ENCODE peak calls at places on chromosome 11, in five cellular contexts. R, O, W, P and M are unnamed samples. For H3K4me1, the result is how much of the 10 kb centered on the place peaks cover.

GRCh38 chr11:65434667-65435179 is 12.1 kb downstream of the NEAT1 start:
- DNase-seq in W (no peak), R (no peak), P (no peak), O (no peak), M (no peak)

GRCh38 chr11:46930089-46930488 is 6.5 kb upstream of the CSTPP1 start:
- DNase-seq in R (no peak), W (no peak), P (no peak), O (no peak), M (no peak)

GRCh38 chr11:59997800-59998199 is 19.2 kb upstream of the OOSP4B start:
- DNase-seq in W (no peak), R (no peak), O (no peak), P (no peak), M (no peak)

GRCh38 chr11:123060265-123061000 is 1.5 kb downstream of the HSPA8 start:
- DNase-seq in P (no peak), R (no peak), O (no peak), W (no peak), M (no peak)

GRCh38 chr11:67667490-67668190 is 6.8 kb downstream of the ALDH3B2 start:
- DNase-seq in R (peak), O (no peak), W (no peak), P (no peak), M (no peak)

GRCh38 chr11:119065369-119065768 is 2.2 kb upstream of the VPS11 start:
- DNase-seq in W (no peak), P (no peak), O (no peak), R (no peak), M (peak)

GRCh38 chr11:29018631-29019030 is 910.4 kb downstream of the METTL15 start:
- DNase-seq in O (no peak), P (no peak), W (no peak), R (no peak), M (no peak)

GRCh38 chr11:103055174-103055890 is 36.6 kb downstream of the DCUN1D5 start:
- DNase-seq in O (no peak), R (no peak), P (no peak), W (no peak), M (no peak)

GRCh38 chr11:23605001-23605400 is 744.7 kb upstream of the CCDC179 start:
- DNase-seq in P (no peak), O (no peak), R (no peak), W (no peak), M (no peak)

GRCh38 chr11:58905716-58906547 is 33.4 kb upstream of the GLYATL1 start:
- DNase-seq in R (peak), W (no peak), P (no peak), O (peak), M (no peak)

GRCh38 chr11:57667065-57667714 is 724 bp upstream of the ZDHHC5 start:
- DNase-seq in W (peak), P (peak), O (peak), R (peak), M (peak)

GRCh38 chr11:68980776-68981065 is at the start of gene MRGPRD:
- DNase-seq in W (no peak), O (no peak), P (no peak), R (no peak), M (no peak)

GRCh38 chr11:113082501-113082900 is 121.3 kb downstream of the NCAM1 start:
- DNase-seq in P (no peak), O (no peak), W (no peak), R (no peak), M (no peak)

GRCh38 chr11:128584253-128584652 is 3.1 kb downstream of the ETS1 start:
- DNase-seq in P (no peak), R (no peak), O (no peak), W (no peak), M (no peak)

GRCh38 chr11:132803436-132803835 is 728.9 kb downstream of the OPCML start:
- DNase-seq in O (no peak), R (no peak), W (no peak), P (no peak), M (no peak)

GRCh38 chr11:96486890-96487633 is 97.2 kb downstream of the JRKL start:
- DNase-seq in W (no peak), R (no peak), P (no peak), O (no peak), M (peak)

GRCh38 chr11:69840371-69841169 is 21.4 kb upstream of the FGF3 start:
- DNase-seq in O (no peak), R (peak), P (no peak), W (peak), M (no peak)

GRCh38 chr11:73982595-73982989 is at the start of gene UCP2:
- DNase-seq in R (peak), W (peak), P (peak), O (peak), M (peak)

GRCh38 chr11:82792822-82793569 is 59.3 kb upstream of the FAM181B start:
- DNase-seq in W (no peak), R (no peak), O (no peak), P (no peak), M (no peak)

GRCh38 chr11:125374398-125374797 is 121.7 kb downstream of the FEZ1 start:
- DNase-seq in O (no peak), P (no peak), W (no peak), R (no peak), M (no peak)
- H3K4me1 ChIP-seq in O (under half), P (under half), W (under half), R (under half), M (under half)

GRCh38 chr11:10864688-10865087 is 6.8 kb upstream of the ZBED5 start:
- DNase-seq in W (no peak), O (no peak), R (no peak), P (no peak), M (no peak)
- TF ChIP-seq CTCF in W (no peak), O (no peak), R (no peak), P (no peak), M (no peak)

DNA sequence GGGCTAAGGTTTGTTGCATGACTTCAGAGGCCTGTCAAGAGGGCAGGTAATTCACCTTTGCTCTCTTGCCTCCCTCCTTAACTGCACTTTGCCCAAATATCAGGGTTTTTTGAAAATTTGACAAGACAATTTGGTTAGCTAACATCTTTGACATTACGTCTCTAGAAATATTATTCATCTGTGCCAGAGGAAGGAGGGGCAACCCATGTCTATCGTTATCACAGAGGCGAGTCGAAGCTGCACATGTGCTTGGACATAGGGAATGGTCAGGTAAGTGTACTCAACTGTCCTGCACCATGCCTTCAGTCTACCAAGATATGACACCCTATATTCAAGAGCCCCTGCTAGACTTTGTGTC is 3.7 kb downstream of the AKIP1 start:
- DNase-seq in O (no peak), R (no peak), W (no peak), P (no peak), M (no peak)
- H3K4me3 ChIP-seq in O (peak), R (no peak), W (peak), P (peak), M (no peak)

DNA sequence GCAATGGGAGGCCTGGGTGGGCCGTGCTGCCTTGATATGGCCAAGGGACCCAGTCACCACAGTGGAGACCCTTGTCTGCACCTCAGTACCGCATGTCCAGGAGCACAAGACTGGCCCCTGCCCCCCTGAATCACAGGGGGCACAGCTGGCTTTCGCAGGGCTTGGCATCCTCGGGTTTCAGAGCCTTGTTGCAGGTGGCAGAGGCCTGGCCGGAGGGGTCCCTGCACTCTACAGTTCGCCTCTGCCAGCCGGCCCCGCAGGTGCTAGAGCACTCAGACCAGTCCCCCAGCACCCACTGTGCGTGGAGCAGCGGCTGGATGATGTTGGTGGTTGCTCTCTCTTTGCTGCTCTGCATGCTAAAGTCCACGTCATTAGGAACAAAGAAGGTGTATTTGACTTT is 23.0 kb downstream of the ADAMTS8 start:
- DNase-seq in P (no peak), R (no peak), O (no peak), W (no peak), M (no peak)
- H3K4me1 ChIP-seq in P (under half), R (under half), O (under half), W (under half), M (under half)

DNA sequence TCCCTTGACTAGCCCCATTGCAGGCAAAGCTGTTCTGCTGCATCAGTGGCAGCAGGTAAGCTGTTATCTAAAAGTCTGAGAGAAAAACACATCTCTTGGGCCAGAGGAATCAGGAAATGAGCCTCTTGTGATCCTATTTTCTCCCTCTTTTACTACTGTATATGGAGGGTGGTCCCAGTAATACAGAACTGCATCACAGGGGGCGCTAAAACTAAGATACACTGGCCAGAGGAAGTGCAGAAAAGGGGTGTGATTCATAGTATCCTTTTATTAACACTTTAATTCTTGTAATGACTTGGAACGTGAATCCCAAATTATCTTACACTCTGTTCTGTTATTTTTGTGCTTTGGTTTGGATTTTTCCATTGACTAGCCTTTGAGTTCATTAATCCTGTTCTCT is 8.8 kb upstream of the MED17 start:
- DNase-seq in O (no peak), R (no peak), W (no peak), P (no peak), M (no peak)
- TF ChIP-seq CTCF in O (no peak), R (no peak), W (no peak), P (no peak), M (no peak)

GRCh38 chr11:11659567-11660341 is 37.9 kb upstream of the GALNT18 start:
- DNase-seq in O (no peak), R (no peak), W (no peak), P (no peak), M (no peak)

GRCh38 chr11:11663907-11664306 is 42.1 kb upstream of the GALNT18 start:
- DNase-seq in P (no peak), O (no peak), W (no peak), R (no peak), M (no peak)

GRCh38 chr11:11662578-11662977 is 40.8 kb upstream of the GALNT18 start:
- DNase-seq in W (no peak), P (no peak), R (no peak), O (no peak), M (no peak)

GRCh38 chr11:11660351-11660750 is 38.5 kb upstream of the GALNT18 start:
- DNase-seq in R (no peak), O (no peak), W (no peak), P (no peak), M (no peak)

GRCh38 chr11:11661356-11662040 is 39.7 kb upstream of the GALNT18 start:
- DNase-seq in P (no peak), R (no peak), W (no peak), O (no peak), M (no peak)
- H3K4me3 ChIP-seq in P (no peak), R (no peak), W (no peak), O (no peak), M (no peak)

DNA sequence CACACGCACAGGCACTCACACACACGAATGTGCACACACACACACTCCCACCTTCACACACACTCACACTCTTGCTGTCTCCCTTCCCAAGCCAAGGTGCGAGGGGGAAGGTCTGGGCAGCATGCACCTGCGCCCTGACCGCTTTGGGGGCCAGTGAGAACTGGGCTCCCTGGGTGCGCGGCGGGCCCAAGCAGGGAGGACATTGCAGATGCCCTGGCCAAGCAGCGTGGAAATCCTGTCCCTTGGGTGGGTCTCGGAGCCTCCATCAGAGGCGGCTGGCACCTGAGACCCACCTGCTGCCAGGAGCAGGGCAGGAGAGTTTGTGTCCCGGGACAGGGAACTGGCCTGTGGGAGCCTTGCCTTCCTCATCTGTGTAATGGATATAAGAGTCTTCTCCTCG is 3.3 kb downstream of the CD81 start:
- DNase-seq in W (no peak), P (no peak), R (peak), O (peak), M (no peak)
- H3K4me1 ChIP-seq in W (half or more), P (half or more), R (under half), O (half or more), M (under half)

DNA sequence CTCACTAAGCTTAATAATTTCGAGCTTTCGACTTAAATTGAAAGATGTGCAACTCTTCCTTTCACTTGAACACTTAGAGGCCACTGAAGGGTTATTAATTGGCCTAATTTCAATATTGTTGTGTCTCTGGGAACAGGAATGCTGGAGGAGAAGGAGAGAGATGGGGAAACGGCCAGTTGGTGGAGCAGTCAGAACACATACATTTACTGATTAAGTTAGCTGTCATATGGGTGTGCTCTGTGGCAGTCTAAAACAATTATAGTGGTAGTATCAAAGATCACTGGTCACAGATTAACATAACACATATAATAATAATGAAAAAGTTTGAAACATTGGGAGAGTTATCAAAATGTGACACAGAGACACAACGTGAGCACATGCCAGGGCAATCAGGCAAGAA is 106.1 kb downstream of the LRRC32 start:
- DNase-seq in P (no peak), W (no peak), O (no peak), R (no peak), M (no peak)
- TF ChIP-seq CTCF in P (no peak), W (no peak), O (peak), R (no peak), M (no peak)

GRCh38 chr11:99325807-99326206 is 305.1 kb downstream of the CNTN5 start:
- DNase-seq in P (no peak), W (no peak), R (no peak), O (no peak), M (no peak)
- H3K4me3 ChIP-seq in P (no peak), W (no peak), R (no peak), O (no peak), M (no peak)